ENCODE peak calls at places on chromosomes 12 and 14, in five cellular contexts. One of them, this sample, is unnamed.

GRCh38 chr14:92990456-92991430 is 67.8 kb downstream of the CHGA start:
- DNase-seq in retina: peak
- DNase-seq in NAMALWA: no peak
- DNase-seq in C1 segment of cervical spinal cord: no peak
- DNase-seq in adrenal gland: peak
- DNase-seq in this sample: peak

GRCh38 chr14:98931911-98932310 is 340.1 kb downstream of the BCL11B start:
- DNase-seq in retina: peak
- DNase-seq in NAMALWA: no peak
- DNase-seq in C1 segment of cervical spinal cord: no peak
- DNase-seq in adrenal gland: no peak
- DNase-seq in this sample: no peak

GRCh38 chr14:88983755-88984154 is 159.3 kb downstream of the TTC8 start:
- DNase-seq in retina: no peak
- DNase-seq in NAMALWA: no peak
- DNase-seq in C1 segment of cervical spinal cord: no peak
- DNase-seq in adrenal gland: peak
- DNase-seq in this sample: no peak

GRCh38 chr12:114636723-114637480 is 47.1 kb downstream of the TBX3 start:
- DNase-seq in retina: peak
- DNase-seq in NAMALWA: no peak
- DNase-seq in C1 segment of cervical spinal cord: no peak
- DNase-seq in adrenal gland: no peak
- DNase-seq in this sample: no peak

GRCh38 chr14:66813636-66814035 is 305.7 kb downstream of the GPHN start:
- DNase-seq in retina: no peak
- DNase-seq in NAMALWA: no peak
- DNase-seq in C1 segment of cervical spinal cord: no peak
- DNase-seq in adrenal gland: no peak
- DNase-seq in this sample: no peak

GRCh38 chr12:59113831-59114273 is 193.5 kb upstream of the LRIG3 start:
- DNase-seq in retina: peak
- DNase-seq in NAMALWA: peak
- DNase-seq in C1 segment of cervical spinal cord: peak
- DNase-seq in adrenal gland: peak
- DNase-seq in this sample: peak

GRCh38 chr12:104790296-104791125 is 167.6 kb downstream of the SLC41A2 start:
- DNase-seq in retina: peak
- DNase-seq in NAMALWA: peak
- DNase-seq in C1 segment of cervical spinal cord: no peak
- DNase-seq in adrenal gland: peak
- DNase-seq in this sample: peak

GRCh38 chr14:60760209-60760608 is 25.6 kb downstream of the MNAT1 start:
- DNase-seq in retina: no peak
- DNase-seq in NAMALWA: no peak
- DNase-seq in C1 segment of cervical spinal cord: no peak
- DNase-seq in adrenal gland: no peak
- DNase-seq in this sample: no peak

GRCh38 chr12:130124605-130125244 is 37.5 kb upstream of the FZD10 start:
- DNase-seq in retina: no peak
- DNase-seq in NAMALWA: no peak
- DNase-seq in C1 segment of cervical spinal cord: no peak
- DNase-seq in adrenal gland: no peak
- DNase-seq in this sample: no peak

GRCh38 chr12:54033980-54034783 is 1.3 kb downstream of the HOXC5 start:
- DNase-seq in retina: no peak
- DNase-seq in NAMALWA: no peak
- DNase-seq in C1 segment of cervical spinal cord: no peak
- DNase-seq in adrenal gland: peak
- DNase-seq in this sample: no peak

GRCh38 chr14:35808076-35808657 is 928 bp downstream of the RALGAPA1 start:
- DNase-seq in retina: no peak
- DNase-seq in NAMALWA: peak
- DNase-seq in C1 segment of cervical spinal cord: no peak
- DNase-seq in adrenal gland: no peak
- DNase-seq in this sample: no peak

GRCh38 chr14:21063479-21063878 is 5.9 kb downstream of the RNASE8 start:
- DNase-seq in retina: no peak
- DNase-seq in NAMALWA: no peak
- DNase-seq in C1 segment of cervical spinal cord: no peak
- DNase-seq in adrenal gland: peak
- DNase-seq in this sample: no peak

GRCh38 chr12:92866418-92866817 is 62.7 kb downstream of the EEA1 start:
- DNase-seq in retina: no peak
- DNase-seq in NAMALWA: no peak
- DNase-seq in C1 segment of cervical spinal cord: no peak
- DNase-seq in adrenal gland: no peak
- DNase-seq in this sample: no peak

GRCh38 chr14:69713976-69714716 is 52.8 kb upstream of the SRSF5 start:
- DNase-seq in retina: no peak
- DNase-seq in NAMALWA: no peak
- DNase-seq in C1 segment of cervical spinal cord: no peak
- DNase-seq in adrenal gland: no peak
- DNase-seq in this sample: no peak

GRCh38 chr14:99581371-99581770 is 22.6 kb downstream of the CCDC85C start:
- DNase-seq in retina: peak
- DNase-seq in NAMALWA: no peak
- DNase-seq in C1 segment of cervical spinal cord: peak
- DNase-seq in adrenal gland: no peak
- DNase-seq in this sample: no peak

GRCh38 chr12:18681818-18682217 is 56.0 kb downstream of the PLCZ1 start:
- DNase-seq in retina: no peak
- DNase-seq in NAMALWA: no peak
- DNase-seq in C1 segment of cervical spinal cord: no peak
- DNase-seq in adrenal gland: no peak
- DNase-seq in this sample: no peak

GRCh38 chr12:3137268-3137761 is 60.1 kb downstream of the TSPAN9 start:
- DNase-seq in retina: no peak
- DNase-seq in NAMALWA: no peak
- DNase-seq in C1 segment of cervical spinal cord: no peak
- DNase-seq in adrenal gland: peak
- DNase-seq in this sample: no peak

This sample was measured in posterior cingulate gyrus.